ENCODE peak calls at places on chromosome 19, in seven cellular contexts. X, D, R, U, T, E and N are unnamed samples.

GRCh38 chr19:39349326-39349725 is 7.1 kb downstream of the SAMD4B start:
- DNase-seq in X (no peak), D (no peak), R (no peak), U (no peak), T (no peak), E (no peak), N (no peak)

GRCh38 chr19:53365899-53366493 is 491 bp downstream of the ZNF525 start:
- DNase-seq in X (no peak), D (no peak), R (no peak), U (no peak), T (peak), E (peak), N (no peak)

GRCh38 chr19:12984683-12985048 is 10.6 kb upstream of the NFIX start:
- DNase-seq in X (peak), D (no peak), R (no peak), U (no peak), T (no peak), E (no peak), N (no peak)

GRCh38 chr19:13002970-13003540 is 7.8 kb downstream of the NFIX start:
- DNase-seq in X (no peak), D (no peak), R (no peak), U (no peak), T (no peak), E (no peak), N (no peak)

GRCh38 chr19:48499352-48500090 is 12.1 kb downstream of the LMTK3 start:
- DNase-seq in X (no peak), D (no peak), R (no peak), U (no peak), T (no peak), E (no peak), N (no peak)

GRCh38 chr19:12840091-12841079 is 2.1 kb downstream of the MAST1 start:
- DNase-seq in X (no peak), D (peak), R (no peak), U (peak), T (peak), E (peak), N (peak)

GRCh38 chr19:7623725-7624603 is 5.4 kb downstream of the XAB2 start:
- DNase-seq in X (no peak), D (no peak), R (no peak), U (no peak), T (no peak), E (no peak), N (no peak)

GRCh38 chr19:13181747-13182388 is 31.7 kb downstream of the IER2 start:
- DNase-seq in X (no peak), D (no peak), R (no peak), U (peak), T (peak), E (peak), N (peak)

GRCh38 chr19:46861691-46862503 is 1.1 kb downstream of the ARHGAP35 start:
- DNase-seq in X (no peak), D (no peak), R (no peak), U (peak), T (no peak), E (no peak), N (no peak)

GRCh38 chr19:4831351-4832340 is at the start of gene TICAM1:
- DNase-seq in X (no peak), D (no peak), R (no peak), U (peak), T (peak), E (peak), N (no peak)

GRCh38 chr19:35417278-35417677 is 30.8 kb upstream of the FFAR2 start:
- DNase-seq in X (no peak), D (no peak), R (no peak), U (no peak), T (no peak), E (no peak), N (no peak)

GRCh38 chr19:17479325-17479791 is 9.0 kb downstream of the SLC27A1 start:
- DNase-seq in X (no peak), D (no peak), R (peak), U (no peak), T (no peak), E (no peak), N (no peak)

GRCh38 chr19:51687791-51688664 is 5.1 kb upstream of the SPACA6 start:
- DNase-seq in X (no peak), D (no peak), R (no peak), U (peak), T (no peak), E (no peak), N (no peak)

GRCh38 chr19:7788933-7789323 is 25.9 kb downstream of the CLEC4M start:
- DNase-seq in X (no peak), D (no peak), R (no peak), U (no peak), T (no peak), E (no peak), N (no peak)

GRCh38 chr19:12985049-12985776 is 10.1 kb upstream of the NFIX start:
- DNase-seq in X (no peak), D (no peak), R (no peak), U (peak), T (no peak), E (no peak), N (no peak)

GRCh38 chr19:51060336-51060735 is 4.6 kb downstream of the KLK13 start:
- DNase-seq in X (no peak), D (no peak), R (no peak), U (no peak), T (no peak), E (no peak), N (no peak)

GRCh38 chr19:13835791-13836723 is 40.8 kb downstream of the ZSWIM4 start:
- DNase-seq in X (no peak), D (no peak), R (no peak), U (no peak), T (no peak), E (no peak), N (no peak)

GRCh38 chr19:41416194-41416674 is 10.9 kb downstream of the B3GNT8 start:
- DNase-seq in X (no peak), D (no peak), R (no peak), U (no peak), T (no peak), E (no peak), N (no peak)

GRCh38 chr19:33627526-33627925 is 5.8 kb downstream of the CHST8 start:
- DNase-seq in X (no peak), D (no peak), R (no peak), U (no peak), T (no peak), E (no peak), N (no peak)

GRCh38 chr19:5803752-5804515 is 933 bp upstream of the NRTN start:
- DNase-seq in X (peak), D (no peak), R (peak), U (peak), T (peak), E (peak), N (peak)

GRCh38 chr19:623175-623916 is 10.0 kb downstream of the POLRMT start:
- DNase-seq in X (no peak), D (no peak), R (no peak), U (no peak), T (no peak), E (no peak), N (no peak)

GRCh38 chr19:44741258-44741731 is 7.2 kb upstream of the BCL3 start:
- DNase-seq in X (no peak), D (no peak), R (no peak), U (peak), T (no peak), E (no peak), N (no peak)

GRCh38 chr19:46731007-46731501 is 14.1 kb upstream of the PRKD2 start:
- DNase-seq in X (no peak), D (no peak), R (no peak), U (peak), T (no peak), E (no peak), N (no peak)

GRCh38 chr19:20999731-21000352 is 20.6 kb upstream of the ZNF430 start:
- DNase-seq in X (peak), D (peak), R (no peak), U (peak), T (peak), E (peak), N (no peak)

GRCh38 chr19:41456342-41456918 is 13.5 kb downstream of the ERICH4 start:
- DNase-seq in X (no peak), D (no peak), R (no peak), U (peak), T (no peak), E (no peak), N (no peak)

GRCh38 chr19:54262066-54262465 is 5.0 kb upstream of the LILRB5 start:
- DNase-seq in X (no peak), D (no peak), R (no peak), U (no peak), T (no peak), E (no peak), N (no peak)

GRCh38 chr19:7685546-7686445 is 5.2 kb downstream of the TRAPPC5 start:
- DNase-seq in X (no peak), D (no peak), R (no peak), U (no peak), T (no peak), E (no peak), N (no peak)